ENCODE peak calls at places on chromosomes 16 and 17, in seven cellular contexts. I, S, K, L, B, Y and R are unnamed samples.

GRCh38 chr16:70523013-70523620 is at the start of gene COG4:
- DNase-seq in L (peak), B (peak), S (peak), K (peak), I (peak), Y (peak), R (peak)

GRCh38 chr17:2814499-2815341 is 18.5 kb downstream of the RAP1GAP2 start:
- DNase-seq in K (no peak), B (peak), S (no peak), I (no peak), L (no peak), Y (peak), R (peak)

GRCh38 chr17:65557349-65558310 is 3.8 kb downstream of the AXIN2 start:
- DNase-seq in B (peak), S (peak), K (no peak), Y (no peak), L (no peak), I (no peak), R (no peak)

GRCh38 chr17:48630925-48631692 is 5.0 kb upstream of the HOXB9 start:
- DNase-seq in L (no peak), K (no peak), I (no peak), S (no peak), Y (no peak), B (no peak), R (no peak)

GRCh38 chr17:74282587-74283370 is 8.7 kb downstream of the DNAI2 start:
- DNase-seq in Y (no peak), B (peak), K (no peak), I (no peak), S (no peak), L (no peak), R (peak)

GRCh38 chr17:67546578-67547527 is 169.8 kb downstream of the PITPNC1 start:
- DNase-seq in L (no peak), Y (peak), I (no peak), B (no peak), S (peak), K (peak), R (peak)

GRCh38 chr17:2063306-2064146 is 8.6 kb downstream of the HIC1 start:
- DNase-seq in S (peak), I (no peak), L (no peak), Y (peak), K (peak), B (no peak), R (no peak)

GRCh38 chr17:78479369-78479768 is 97.8 kb downstream of the DNAH17 start:
- DNase-seq in I (no peak), B (no peak), Y (no peak), S (no peak), K (no peak), L (no peak), R (no peak)

GRCh38 chr17:61400786-61401279 is 1.2 kb downstream of the TBX2 start:
- DNase-seq in S (peak), B (no peak), L (no peak), K (no peak), Y (peak), I (peak), R (no peak)

GRCh38 chr17:34154916-34155730 is 100.0 kb upstream of the CCL2 start:
- DNase-seq in L (no peak), S (no peak), K (no peak), B (peak), Y (no peak), I (no peak), R (no peak)

GRCh38 chr17:34153988-34154387 is 101.1 kb upstream of the CCL2 start:
- DNase-seq in B (no peak), K (no peak), L (no peak), I (no peak), S (no peak), Y (no peak), R (no peak)

GRCh38 chr17:34146440-34147043 is 108.5 kb upstream of the CCL2 start:
- DNase-seq in Y (no peak), L (no peak), B (peak), K (no peak), I (peak), S (no peak), R (no peak)

GRCh38 chr17:34155947-34156346 is 99.1 kb upstream of the CCL2 start:
- DNase-seq in Y (peak), B (no peak), I (no peak), S (no peak), L (no peak), K (no peak), R (no peak)

DNA sequence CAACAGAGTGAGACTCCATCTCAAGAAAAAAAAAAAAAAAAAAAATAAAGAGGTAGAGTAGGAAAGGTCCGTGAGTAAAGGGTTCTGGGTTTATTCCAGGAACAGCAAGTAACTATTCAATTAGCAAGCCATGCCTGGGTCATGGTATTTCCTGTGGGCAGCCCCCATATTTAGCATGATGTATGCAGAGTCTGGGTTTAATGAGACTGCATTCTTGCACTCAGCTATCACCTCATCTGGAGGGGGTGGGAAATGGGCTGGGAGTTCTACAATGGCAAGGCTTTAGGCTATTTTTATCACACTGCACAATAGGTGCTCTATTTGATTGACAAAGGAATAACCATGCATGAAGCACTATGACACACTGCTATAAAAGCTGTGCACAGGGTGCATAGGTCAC is 104.0 kb upstream of the CCL2 start:
- DNase-seq in I (no peak), K (no peak), B (no peak), S (no peak), Y (no peak), L (no peak), R (no peak)
- H3K4me3 ChIP-seq in I (no peak), K (no peak), B (no peak), S (no peak), Y (no peak), L (no peak), R (no peak)

GRCh38 chr16:17435324-17435723 is 35.4 kb downstream of the XYLT1 start:
- DNase-seq in B (no peak), L (no peak), K (no peak), S (no peak), I (no peak), Y (no peak), R (no peak)

GRCh38 chr16:17439580-17439979 is 31.2 kb downstream of the XYLT1 start:
- DNase-seq in I (no peak), B (no peak), L (no peak), Y (no peak), S (no peak), K (no peak), R (no peak)

GRCh38 chr16:17440131-17440530 is 30.6 kb downstream of the XYLT1 start:
- DNase-seq in I (no peak), L (no peak), K (no peak), B (no peak), Y (no peak), S (no peak), R (peak)

GRCh38 chr16:17434006-17434405 is 36.8 kb downstream of the XYLT1 start:
- DNase-seq in S (peak), L (no peak), K (no peak), I (peak), B (no peak), Y (no peak), R (no peak)

GRCh38 chr16:17437142-17437720 is 33.5 kb downstream of the XYLT1 start:
- DNase-seq in B (no peak), S (no peak), Y (no peak), I (peak), K (no peak), L (no peak), R (no peak)
- TF ChIP-seq CTCF in B (no peak), S (no peak), Y (no peak), I (no peak), K (no peak), L (no peak), R (no peak)

DNA sequence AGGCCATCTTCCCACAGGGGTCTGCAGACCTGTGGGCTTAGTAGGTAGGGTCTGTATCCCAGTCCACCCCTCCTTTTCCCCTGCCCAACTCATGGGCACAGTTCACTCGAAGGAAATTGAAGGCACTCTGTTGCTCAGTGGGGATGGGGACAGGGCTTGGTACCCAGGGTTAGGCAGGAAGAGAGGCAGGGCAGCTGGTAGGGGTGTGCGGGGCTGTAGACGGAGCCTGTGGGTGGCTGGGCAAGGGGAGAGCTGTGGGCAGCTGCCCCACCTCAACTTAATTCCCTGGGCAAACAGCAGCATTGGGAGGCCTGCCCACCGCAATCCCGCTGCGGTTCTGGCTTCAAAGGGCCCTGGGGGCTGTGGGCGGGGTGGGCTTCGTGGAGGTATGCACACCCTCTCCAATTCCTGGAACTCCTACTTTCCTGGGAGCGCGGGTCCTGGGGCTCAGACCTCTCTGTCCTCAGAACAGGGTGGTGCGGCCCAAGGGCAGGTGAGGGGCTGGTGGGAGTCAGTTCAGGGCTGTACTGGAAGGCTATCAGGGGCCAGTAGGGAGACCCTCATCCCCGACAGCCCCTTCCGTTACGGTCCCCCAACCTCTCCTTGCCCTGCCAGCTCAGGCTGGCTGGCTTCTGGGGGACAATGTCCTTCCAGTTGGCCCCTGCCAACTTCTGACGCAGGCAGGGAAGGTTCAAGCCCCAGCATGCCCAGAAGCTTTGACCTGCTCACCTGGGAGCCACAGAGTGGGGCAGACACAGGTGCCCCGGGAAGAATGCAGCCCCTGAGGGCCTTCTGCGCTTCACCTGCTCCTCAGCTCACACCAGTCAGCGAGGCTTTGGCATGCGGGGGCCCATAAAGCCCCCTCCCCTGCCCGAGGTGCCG is 9.1 kb downstream of the FOXJ1 start:
- DNase-seq in K (no peak), L (no peak), S (no peak), B (no peak), I (no peak), Y (no peak), R (no peak)
- H3K4me3 ChIP-seq in K (no peak), L (no peak), S (no peak), B (no peak), I (no peak), Y (no peak), R (no peak)

GRCh38 chr16:85429776-85430522 is 183.2 kb upstream of the GSE1 start:
- DNase-seq in L (no peak), I (no peak), K (no peak), S (no peak), B (peak), Y (no peak), R (no peak)

GRCh38 chr16:85426806-85427205 is 186.3 kb upstream of the GSE1 start:
- DNase-seq in K (no peak), L (no peak), S (no peak), I (no peak), B (peak), Y (no peak), R (no peak)

GRCh38 chr16:85428168-85428898 is 184.8 kb upstream of the GSE1 start:
- DNase-seq in S (peak), Y (peak), K (peak), I (no peak), B (peak), L (no peak), R (peak)

GRCh38 chr16:85430523-85431381 is 182.4 kb upstream of the GSE1 start:
- DNase-seq in S (no peak), L (no peak), I (peak), B (peak), K (peak), Y (peak), R (no peak)

GRCh38 chr16:85428899-85429775 is 184.0 kb upstream of the GSE1 start:
- DNase-seq in I (no peak), S (no peak), L (no peak), B (peak), Y (peak), K (peak), R (no peak)
- TF ChIP-seq CTCF in I (no peak), S (no peak), L (no peak), B (no peak), Y (no peak), K (no peak), R (no peak)

GRCh38 chr17:77465358-77466041 is 324.7 kb downstream of the SEC14L1 start:
- DNase-seq in L (peak), I (no peak), Y (peak), B (peak), K (peak), S (peak), R (peak)
- H3K4me3 ChIP-seq in L (no peak), I (no peak), Y (no peak), B (peak), K (no peak), S (no peak), R (peak)

DNA sequence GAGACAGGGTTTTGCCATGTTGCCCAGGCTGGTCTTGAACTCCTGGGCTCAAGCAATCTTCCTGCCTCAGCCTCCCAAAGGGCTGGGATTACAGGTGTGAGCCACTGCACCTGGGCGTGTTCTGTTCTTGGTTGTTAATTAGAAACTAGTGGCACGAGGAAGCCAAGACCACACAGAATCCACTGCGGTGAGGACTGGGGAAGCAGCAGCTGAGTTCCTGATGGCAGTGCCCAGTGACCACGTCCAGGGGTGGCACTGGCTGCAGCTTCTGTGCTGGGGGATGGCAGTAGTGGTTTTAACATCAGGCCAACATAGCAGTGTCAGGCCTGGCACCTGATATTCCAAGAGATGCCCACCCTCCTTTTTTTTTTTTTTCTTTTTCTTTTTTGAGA is 39.7 kb upstream of the NDRG4 start:
- DNase-seq in K (no peak), B (no peak), L (no peak), I (no peak), S (no peak), Y (no peak), R (no peak)
- TF ChIP-seq CTCF in K (no peak), B (no peak), L (no peak), I (no peak), S (no peak), Y (no peak), R (no peak)

DNA sequence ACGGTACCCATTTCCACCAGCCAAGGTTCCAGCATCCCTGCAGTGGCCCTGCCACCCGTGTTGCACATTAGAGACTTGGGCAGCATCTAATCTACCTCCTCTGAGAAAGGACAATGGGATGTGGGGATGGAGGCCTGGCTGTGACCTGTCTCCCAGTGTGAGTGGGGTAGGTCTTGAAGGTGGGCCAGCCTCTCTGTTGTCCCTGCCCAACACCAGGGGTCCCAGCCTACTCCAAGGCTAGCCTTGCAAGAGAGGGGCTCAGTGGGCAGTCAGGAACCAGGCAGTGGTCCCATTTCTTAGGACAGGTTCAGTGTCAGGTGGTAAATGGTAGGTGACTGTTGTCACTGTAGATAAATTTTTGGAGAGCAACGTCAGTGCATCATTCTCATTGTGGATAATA is 384.5 kb downstream of the SNX29 start:
- DNase-seq in I (no peak), B (no peak), S (no peak), L (no peak), Y (no peak), K (no peak), R (no peak)
- H3K4me3 ChIP-seq in I (no peak), B (no peak), S (no peak), L (no peak), Y (no peak), K (no peak), R (no peak)